ENCODE peak calls at places on chromosomes 13 and 19, in seven cellular contexts. One of them, this sample, is unnamed. For H3K4me1, the result is how much of the 10 kb centered on the place peaks cover.

GRCh38 chr19:43562698-43563241 is 12.6 kb downstream of the XRCC1 start:
- DNase-seq in left ventricle myocardium inferior: peak
- DNase-seq in cardiac muscle cell: no peak
- DNase-seq in suprapubic skin: no peak
- DNase-seq in heart right ventricle: peak
- DNase-seq in heart left ventricle: peak
- DNase-seq in CD8-positive, alpha-beta T cell: peak
- DNase-seq in this sample: peak

GRCh38 chr13:98503175-98504028 is 73.5 kb downstream of the STK24 start:
- DNase-seq in left ventricle myocardium inferior: no peak
- DNase-seq in cardiac muscle cell: no peak
- DNase-seq in suprapubic skin: no peak
- DNase-seq in heart right ventricle: no peak
- DNase-seq in heart left ventricle: no peak
- DNase-seq in CD8-positive, alpha-beta T cell: no peak
- DNase-seq in this sample: peak

GRCh38 chr13:49627831-49628652 is at the start of gene ARL11:
- DNase-seq in left ventricle myocardium inferior: peak
- DNase-seq in cardiac muscle cell: no peak
- DNase-seq in suprapubic skin: no peak
- DNase-seq in heart right ventricle: peak
- DNase-seq in heart left ventricle: peak
- DNase-seq in CD8-positive, alpha-beta T cell: peak
- DNase-seq in this sample: peak

GRCh38 chr13:40273173-40274000 is 393.1 kb downstream of the FOXO1 start:
- DNase-seq in left ventricle myocardium inferior: no peak
- DNase-seq in cardiac muscle cell: no peak
- DNase-seq in suprapubic skin: no peak
- DNase-seq in heart right ventricle: no peak
- DNase-seq in heart left ventricle: no peak
- DNase-seq in CD8-positive, alpha-beta T cell: no peak
- DNase-seq in this sample: no peak

GRCh38 chr13:108895220-108895704 is 265.9 kb downstream of the MYO16 start:
- DNase-seq in left ventricle myocardium inferior: no peak
- DNase-seq in cardiac muscle cell: peak
- DNase-seq in suprapubic skin: no peak
- DNase-seq in heart right ventricle: no peak
- DNase-seq in heart left ventricle: no peak
- DNase-seq in CD8-positive, alpha-beta T cell: no peak
- DNase-seq in this sample: no peak

GRCh38 chr19:17114414-17114831 is 38.8 kb downstream of the MYO9B start:
- DNase-seq in left ventricle myocardium inferior: no peak
- DNase-seq in cardiac muscle cell: no peak
- DNase-seq in suprapubic skin: no peak
- DNase-seq in heart right ventricle: no peak
- DNase-seq in heart left ventricle: no peak
- DNase-seq in CD8-positive, alpha-beta T cell: no peak
- DNase-seq in this sample: no peak

GRCh38 chr13:68895696-68896095 is 1211.9 kb upstream of the ATXN8OS start:
- DNase-seq in left ventricle myocardium inferior: no peak
- DNase-seq in cardiac muscle cell: no peak
- DNase-seq in suprapubic skin: no peak
- DNase-seq in heart right ventricle: no peak
- DNase-seq in heart left ventricle: no peak
- DNase-seq in CD8-positive, alpha-beta T cell: no peak
- DNase-seq in this sample: no peak

GRCh38 chr13:19586904-19587634 is 25.7 kb upstream of the TPTE2 start:
- DNase-seq in left ventricle myocardium inferior: no peak
- DNase-seq in cardiac muscle cell: no peak
- DNase-seq in suprapubic skin: no peak
- DNase-seq in heart right ventricle: peak
- DNase-seq in heart left ventricle: no peak
- DNase-seq in CD8-positive, alpha-beta T cell: peak
- DNase-seq in this sample: peak

GRCh38 chr19:13869324-13869723 is 7.6 kb upstream of the NANOS3 start:
- DNase-seq in left ventricle myocardium inferior: no peak
- DNase-seq in cardiac muscle cell: no peak
- DNase-seq in suprapubic skin: no peak
- DNase-seq in heart right ventricle: no peak
- DNase-seq in heart left ventricle: no peak
- DNase-seq in CD8-positive, alpha-beta T cell: no peak
- DNase-seq in this sample: no peak

GRCh38 chr13:27203854-27204253 is 32.2 kb upstream of the USP12 start:
- DNase-seq in left ventricle myocardium inferior: no peak
- DNase-seq in cardiac muscle cell: no peak
- DNase-seq in suprapubic skin: no peak
- DNase-seq in heart right ventricle: no peak
- DNase-seq in heart left ventricle: no peak
- DNase-seq in CD8-positive, alpha-beta T cell: no peak
- DNase-seq in this sample: no peak

GRCh38 chr19:55018216-55018615 is 19.8 kb downstream of the GP6 start:
- DNase-seq in left ventricle myocardium inferior: no peak
- DNase-seq in cardiac muscle cell: no peak
- DNase-seq in suprapubic skin: no peak
- DNase-seq in heart right ventricle: no peak
- DNase-seq in heart left ventricle: no peak
- DNase-seq in CD8-positive, alpha-beta T cell: no peak
- DNase-seq in this sample: no peak

GRCh38 chr19:18700501-18701249 is 17.2 kb downstream of the CRTC1 start:
- DNase-seq in left ventricle myocardium inferior: peak
- DNase-seq in cardiac muscle cell: peak
- DNase-seq in suprapubic skin: no peak
- DNase-seq in heart right ventricle: peak
- DNase-seq in heart left ventricle: peak
- DNase-seq in CD8-positive, alpha-beta T cell: peak
- DNase-seq in this sample: peak

GRCh38 chr19:47610546-47610894 is 1.6 kb downstream of the BICRA start:
- DNase-seq in left ventricle myocardium inferior: no peak
- DNase-seq in cardiac muscle cell: no peak
- DNase-seq in suprapubic skin: no peak
- DNase-seq in heart right ventricle: no peak
- DNase-seq in heart left ventricle: no peak
- DNase-seq in CD8-positive, alpha-beta T cell: no peak
- DNase-seq in this sample: no peak

GRCh38 chr19:38057954-38058690 is 151.1 kb downstream of the SIPA1L3 start:
- DNase-seq in left ventricle myocardium inferior: no peak
- DNase-seq in cardiac muscle cell: no peak
- DNase-seq in suprapubic skin: no peak
- DNase-seq in heart right ventricle: no peak
- DNase-seq in heart left ventricle: no peak
- DNase-seq in CD8-positive, alpha-beta T cell: no peak
- DNase-seq in this sample: peak

GRCh38 chr19:16944626-16945363 is 56.0 kb downstream of the F2RL3 start:
- DNase-seq in left ventricle myocardium inferior: no peak
- DNase-seq in cardiac muscle cell: peak
- DNase-seq in suprapubic skin: peak
- DNase-seq in heart right ventricle: peak
- DNase-seq in heart left ventricle: peak
- DNase-seq in CD8-positive, alpha-beta T cell: no peak
- DNase-seq in this sample: no peak

GRCh38 chr13:106942558-106942957 is 374.6 kb upstream of the ARGLU1 start:
- DNase-seq in left ventricle myocardium inferior: no peak
- DNase-seq in cardiac muscle cell: no peak
- DNase-seq in suprapubic skin: no peak
- DNase-seq in heart right ventricle: no peak
- DNase-seq in heart left ventricle: no peak
- DNase-seq in CD8-positive, alpha-beta T cell: no peak
- DNase-seq in this sample: no peak

GRCh38 chr13:106104281-106104901 is 431.1 kb downstream of the EFNB2 start:
- DNase-seq in left ventricle myocardium inferior: no peak
- DNase-seq in cardiac muscle cell: no peak
- DNase-seq in suprapubic skin: no peak
- DNase-seq in heart right ventricle: no peak
- DNase-seq in heart left ventricle: no peak
- DNase-seq in CD8-positive, alpha-beta T cell: no peak
- DNase-seq in this sample: peak

GRCh38 chr13:43284162-43284561 is 260.8 kb downstream of the DNAJC15 start:
- DNase-seq in left ventricle myocardium inferior: no peak
- DNase-seq in cardiac muscle cell: no peak
- DNase-seq in suprapubic skin: no peak
- DNase-seq in heart right ventricle: no peak
- DNase-seq in heart left ventricle: no peak
- DNase-seq in CD8-positive, alpha-beta T cell: no peak
- DNase-seq in this sample: no peak

GRCh38 chr19:3497757-3498515 is 2.5 kb downstream of the DOHH start:
- DNase-seq in left ventricle myocardium inferior: no peak
- DNase-seq in cardiac muscle cell: no peak
- DNase-seq in suprapubic skin: no peak
- DNase-seq in heart right ventricle: no peak
- DNase-seq in heart left ventricle: no peak
- DNase-seq in CD8-positive, alpha-beta T cell: no peak
- DNase-seq in this sample: no peak

GRCh38 chr19:19847781-19848180 is 17.9 kb upstream of the ZNF253 start:
- DNase-seq in left ventricle myocardium inferior: no peak
- DNase-seq in cardiac muscle cell: no peak
- DNase-seq in suprapubic skin: no peak
- DNase-seq in heart right ventricle: no peak
- DNase-seq in heart left ventricle: no peak
- DNase-seq in CD8-positive, alpha-beta T cell: no peak
- DNase-seq in this sample: no peak
- H3K4me1 ChIP-seq in left ventricle myocardium inferior: under half
- H3K4me1 ChIP-seq in cardiac muscle cell: under half
- H3K4me1 ChIP-seq in suprapubic skin: under half
- H3K4me1 ChIP-seq in heart right ventricle: under half
- H3K4me1 ChIP-seq in heart left ventricle: under half
- H3K4me1 ChIP-seq in CD8-positive, alpha-beta T cell: under half
- H3K4me1 ChIP-seq in this sample: under half

GRCh38 chr19:42228640-42229039 is 8.5 kb downstream of the ZNF526 start:
- DNase-seq in left ventricle myocardium inferior: no peak
- DNase-seq in cardiac muscle cell: no peak
- DNase-seq in suprapubic skin: no peak
- DNase-seq in heart right ventricle: no peak
- DNase-seq in heart left ventricle: no peak
- DNase-seq in CD8-positive, alpha-beta T cell: no peak
- DNase-seq in this sample: no peak

GRCh38 chr19:42229263-42229854 is 9.2 kb downstream of the ZNF526 start:
- DNase-seq in left ventricle myocardium inferior: no peak
- DNase-seq in cardiac muscle cell: no peak
- DNase-seq in suprapubic skin: no peak
- DNase-seq in heart right ventricle: no peak
- DNase-seq in heart left ventricle: no peak
- DNase-seq in CD8-positive, alpha-beta T cell: no peak
- DNase-seq in this sample: no peak

GRCh38 chr19:42226886-42227285 is 6.8 kb downstream of the ZNF526 start:
- DNase-seq in left ventricle myocardium inferior: no peak
- DNase-seq in cardiac muscle cell: no peak
- DNase-seq in suprapubic skin: no peak
- DNase-seq in heart right ventricle: no peak
- DNase-seq in heart left ventricle: no peak
- DNase-seq in CD8-positive, alpha-beta T cell: no peak
- DNase-seq in this sample: no peak

GRCh38 chr19:42232435-42232834 is 10.0 kb downstream of the GSK3A start:
- DNase-seq in left ventricle myocardium inferior: no peak
- DNase-seq in cardiac muscle cell: no peak
- DNase-seq in suprapubic skin: no peak
- DNase-seq in heart right ventricle: no peak
- DNase-seq in heart left ventricle: no peak
- DNase-seq in CD8-positive, alpha-beta T cell: no peak
- DNase-seq in this sample: no peak

GRCh38 chr19:42229855-42230331 is 9.8 kb downstream of the ZNF526 start:
- DNase-seq in left ventricle myocardium inferior: no peak
- DNase-seq in cardiac muscle cell: no peak
- DNase-seq in suprapubic skin: no peak
- DNase-seq in heart right ventricle: no peak
- DNase-seq in heart left ventricle: no peak
- DNase-seq in CD8-positive, alpha-beta T cell: no peak
- DNase-seq in this sample: peak
- H3K27ac ChIP-seq in left ventricle myocardium inferior: peak
- H3K27ac ChIP-seq in cardiac muscle cell: peak
- H3K27ac ChIP-seq in suprapubic skin: no peak
- H3K27ac ChIP-seq in heart right ventricle: no peak
- H3K27ac ChIP-seq in heart left ventricle: no peak
- H3K27ac ChIP-seq in CD8-positive, alpha-beta T cell: no peak
- H3K27ac ChIP-seq in this sample: peak

GRCh38 chr13:104869501-104869900 is 1666.0 kb downstream of the EFNB2 start:
- DNase-seq in left ventricle myocardium inferior: no peak
- DNase-seq in cardiac muscle cell: no peak
- DNase-seq in suprapubic skin: no peak
- DNase-seq in heart right ventricle: no peak
- DNase-seq in heart left ventricle: no peak
- DNase-seq in CD8-positive, alpha-beta T cell: no peak
- DNase-seq in this sample: no peak
- H3K4me1 ChIP-seq in left ventricle myocardium inferior: under half
- H3K4me1 ChIP-seq in cardiac muscle cell: under half
- H3K4me1 ChIP-seq in suprapubic skin: under half
- H3K4me1 ChIP-seq in heart right ventricle: under half
- H3K4me1 ChIP-seq in heart left ventricle: under half
- H3K4me1 ChIP-seq in CD8-positive, alpha-beta T cell: under half
- H3K4me1 ChIP-seq in this sample: under half

GRCh38 chr13:36183901-36184300 is 30.5 kb downstream of the SOHLH2 start:
- DNase-seq in left ventricle myocardium inferior: no peak
- DNase-seq in cardiac muscle cell: no peak
- DNase-seq in suprapubic skin: no peak
- DNase-seq in heart right ventricle: no peak
- DNase-seq in heart left ventricle: no peak
- DNase-seq in CD8-positive, alpha-beta T cell: no peak
- DNase-seq in this sample: no peak
- H3K27ac ChIP-seq in left ventricle myocardium inferior: no peak
- H3K27ac ChIP-seq in cardiac muscle cell: no peak
- H3K27ac ChIP-seq in suprapubic skin: no peak
- H3K27ac ChIP-seq in heart right ventricle: no peak
- H3K27ac ChIP-seq in heart left ventricle: no peak
- H3K27ac ChIP-seq in CD8-positive, alpha-beta T cell: no peak
- H3K27ac ChIP-seq in this sample: no peak

DNA sequence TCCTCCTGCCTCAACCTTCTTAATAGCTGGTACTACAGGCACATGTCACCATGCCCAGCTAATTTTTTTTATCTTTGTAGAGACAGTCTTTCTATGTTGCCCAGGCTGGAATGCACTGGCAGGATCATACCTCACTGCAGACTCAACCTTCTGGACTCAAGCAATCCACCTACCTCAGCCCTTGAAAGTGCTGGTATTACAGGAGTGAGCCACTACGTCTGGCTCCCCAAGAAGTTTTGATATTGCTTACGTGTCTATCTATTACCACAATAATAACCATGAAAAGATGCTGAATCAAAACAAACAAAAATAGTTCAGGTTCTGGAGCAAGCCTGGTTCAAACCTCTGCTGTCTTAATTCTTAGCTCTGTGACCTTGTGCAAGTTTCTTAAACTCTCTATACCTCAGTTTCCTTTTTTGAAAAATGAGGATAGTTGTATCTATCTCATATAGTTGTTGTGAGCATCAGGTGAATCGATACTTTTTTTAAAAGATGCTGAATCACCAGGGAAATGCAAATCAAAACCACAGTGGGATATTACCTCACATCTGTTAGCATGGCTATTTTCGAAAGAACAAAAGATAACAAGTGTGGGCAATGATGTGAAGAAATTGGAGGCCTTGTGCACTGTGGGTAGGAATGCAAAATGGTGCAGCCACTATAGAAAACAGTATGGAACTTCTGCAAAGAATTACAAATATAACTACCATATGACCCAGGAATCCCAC is 19.0 kb upstream of the LEUTX start:
- DNase-seq in left ventricle myocardium inferior: no peak
- DNase-seq in cardiac muscle cell: no peak
- DNase-seq in suprapubic skin: no peak
- DNase-seq in heart right ventricle: no peak
- DNase-seq in heart left ventricle: no peak
- DNase-seq in CD8-positive, alpha-beta T cell: no peak
- DNase-seq in this sample: no peak
- H3K4me1 ChIP-seq in left ventricle myocardium inferior: under half
- H3K4me1 ChIP-seq in cardiac muscle cell: under half
- H3K4me1 ChIP-seq in suprapubic skin: under half
- H3K4me1 ChIP-seq in heart right ventricle: under half
- H3K4me1 ChIP-seq in heart left ventricle: under half
- H3K4me1 ChIP-seq in CD8-positive, alpha-beta T cell: under half
- H3K4me1 ChIP-seq in this sample: under half

This sample was measured in SJCRH30.